ENCODE peak calls at places on chromosome 3, in nine cellular contexts. One of them, this sample, is unnamed.

GRCh38 chr3:137792633-137793271 is 28.6 kb downstream of the SOX14 start:
- DNase-seq in gastrocnemius medialis: no peak
- DNase-seq in spleen: no peak
- DNase-seq in stomach: no peak
- DNase-seq in A549: no peak
- DNase-seq in heart left ventricle: no peak
- DNase-seq in adrenal gland: no peak
- DNase-seq in tibial nerve: no peak
- DNase-seq in uterus: no peak
- DNase-seq in this sample: no peak

GRCh38 chr3:111534701-111535100 is 7.3 kb upstream of the CD96 start:
- DNase-seq in gastrocnemius medialis: no peak
- DNase-seq in heart left ventricle: no peak
- DNase-seq in A549: no peak
- DNase-seq in tibial nerve: no peak
- DNase-seq in uterus: no peak
- DNase-seq in stomach: no peak
- DNase-seq in adrenal gland: no peak
- DNase-seq in spleen: no peak
- DNase-seq in this sample: no peak

GRCh38 chr3:150035400-150035799 is 64.7 kb upstream of the PFN2 start:
- DNase-seq in spleen: no peak
- DNase-seq in adrenal gland: no peak
- DNase-seq in uterus: no peak
- DNase-seq in stomach: no peak
- DNase-seq in tibial nerve: no peak
- DNase-seq in A549: no peak
- DNase-seq in gastrocnemius medialis: peak; percentile 75
- DNase-seq in heart left ventricle: no peak
- DNase-seq in this sample: no peak

GRCh38 chr3:141482250-141482937 is 4.4 kb upstream of the RASA2 start:
- DNase-seq in A549: peak; percentile 75
- DNase-seq in gastrocnemius medialis: no peak
- DNase-seq in adrenal gland: peak; percentile 43
- DNase-seq in stomach: no peak
- DNase-seq in uterus: no peak
- DNase-seq in spleen: no peak
- DNase-seq in tibial nerve: no peak
- DNase-seq in heart left ventricle: no peak
- DNase-seq in this sample: no peak

GRCh38 chr3:113516115-113516505 is 1.2 kb upstream of the SPICE1 start:
- DNase-seq in gastrocnemius medialis: no peak
- DNase-seq in uterus: no peak
- DNase-seq in spleen: no peak
- DNase-seq in tibial nerve: no peak
- DNase-seq in A549: peak; percentile 24
- DNase-seq in adrenal gland: no peak
- DNase-seq in heart left ventricle: no peak
- DNase-seq in stomach: no peak
- DNase-seq in this sample: peak; percentile 33

GRCh38 chr3:196287066-196287404 is 491 bp downstream of the PCYT1A start:
- DNase-seq in tibial nerve: no peak
- DNase-seq in gastrocnemius medialis: peak; percentile 12
- DNase-seq in heart left ventricle: peak; percentile 35
- DNase-seq in spleen: no peak
- DNase-seq in stomach: no peak
- DNase-seq in uterus: no peak
- DNase-seq in A549: peak; percentile 7
- DNase-seq in adrenal gland: no peak
- DNase-seq in this sample: peak; percentile 77

GRCh38 chr3:100149130-100149529 is 34.8 kb upstream of the FILIP1L start:
- DNase-seq in spleen: no peak
- DNase-seq in adrenal gland: no peak
- DNase-seq in stomach: no peak
- DNase-seq in tibial nerve: no peak
- DNase-seq in gastrocnemius medialis: no peak
- DNase-seq in uterus: no peak
- DNase-seq in heart left ventricle: no peak
- DNase-seq in A549: no peak
- DNase-seq in this sample: no peak

GRCh38 chr3:130395916-130396315 is 50.4 kb downstream of the COL6A5 start:
- DNase-seq in uterus: no peak
- DNase-seq in heart left ventricle: no peak
- DNase-seq in stomach: no peak
- DNase-seq in A549: peak; percentile 1
- DNase-seq in adrenal gland: no peak
- DNase-seq in spleen: no peak
- DNase-seq in gastrocnemius medialis: no peak
- DNase-seq in tibial nerve: no peak
- DNase-seq in this sample: no peak

GRCh38 chr3:18086078-18086477 is 339.1 kb downstream of the SATB1 start:
- DNase-seq in heart left ventricle: no peak
- DNase-seq in spleen: no peak
- DNase-seq in gastrocnemius medialis: no peak
- DNase-seq in uterus: no peak
- DNase-seq in tibial nerve: no peak
- DNase-seq in A549: no peak
- DNase-seq in adrenal gland: no peak
- DNase-seq in stomach: no peak
- DNase-seq in this sample: no peak

GRCh38 chr3:94305835-94306685 is 243.2 kb downstream of the NSUN3 start:
- DNase-seq in gastrocnemius medialis: no peak
- DNase-seq in spleen: no peak
- DNase-seq in A549: no peak
- DNase-seq in tibial nerve: no peak
- DNase-seq in stomach: no peak
- DNase-seq in heart left ventricle: no peak
- DNase-seq in uterus: no peak
- DNase-seq in adrenal gland: no peak
- DNase-seq in this sample: no peak

GRCh38 chr3:107753494-107753893 is 230.7 kb downstream of the BBX start:
- DNase-seq in spleen: no peak
- DNase-seq in heart left ventricle: no peak
- DNase-seq in tibial nerve: no peak
- DNase-seq in stomach: peak; percentile 35
- DNase-seq in gastrocnemius medialis: no peak
- DNase-seq in A549: peak; percentile 5
- DNase-seq in uterus: peak; percentile 18
- DNase-seq in adrenal gland: peak; percentile 39
- DNase-seq in this sample: peak; percentile 45

GRCh38 chr3:16151109-16151508 is 23.4 kb upstream of the GALNT15 start:
- DNase-seq in stomach: no peak
- DNase-seq in uterus: peak; percentile 55
- DNase-seq in A549: no peak
- DNase-seq in tibial nerve: peak; percentile 76
- DNase-seq in heart left ventricle: peak; percentile 86
- DNase-seq in gastrocnemius medialis: peak; percentile 89
- DNase-seq in spleen: no peak
- DNase-seq in adrenal gland: peak; percentile 86
- DNase-seq in this sample: peak; percentile 66

GRCh38 chr3:53036063-53036619 is 9.7 kb downstream of the SFMBT1 start:
- DNase-seq in heart left ventricle: no peak
- DNase-seq in tibial nerve: no peak
- DNase-seq in gastrocnemius medialis: no peak
- DNase-seq in stomach: no peak
- DNase-seq in uterus: no peak
- DNase-seq in adrenal gland: no peak
- DNase-seq in spleen: no peak
- DNase-seq in A549: no peak
- DNase-seq in this sample: no peak

GRCh38 chr3:14561051-14561634 is 21.0 kb upstream of the GRIP2 start:
- DNase-seq in gastrocnemius medialis: no peak
- DNase-seq in tibial nerve: no peak
- DNase-seq in spleen: no peak
- DNase-seq in stomach: no peak
- DNase-seq in adrenal gland: no peak
- DNase-seq in uterus: no peak
- DNase-seq in heart left ventricle: no peak
- DNase-seq in A549: no peak
- DNase-seq in this sample: no peak

GRCh38 chr3:16945330-16945729 is 60.6 kb downstream of the PLCL2 start:
- DNase-seq in A549: no peak
- DNase-seq in tibial nerve: no peak
- DNase-seq in stomach: no peak
- DNase-seq in gastrocnemius medialis: no peak
- DNase-seq in spleen: no peak
- DNase-seq in adrenal gland: no peak
- DNase-seq in heart left ventricle: no peak
- DNase-seq in uterus: no peak
- DNase-seq in this sample: peak; percentile 41

GRCh38 chr3:147394168-147394941 is 12.0 kb downstream of the ZIC4 start:
- DNase-seq in spleen: no peak
- DNase-seq in stomach: no peak
- DNase-seq in heart left ventricle: no peak
- DNase-seq in tibial nerve: no peak
- DNase-seq in A549: no peak
- DNase-seq in uterus: no peak
- DNase-seq in gastrocnemius medialis: no peak
- DNase-seq in adrenal gland: no peak
- DNase-seq in this sample: no peak

GRCh38 chr3:30227571-30228301 is 378.7 kb upstream of the TGFBR2 start:
- DNase-seq in tibial nerve: no peak
- DNase-seq in stomach: no peak
- DNase-seq in uterus: no peak
- DNase-seq in adrenal gland: no peak
- DNase-seq in heart left ventricle: no peak
- DNase-seq in gastrocnemius medialis: no peak
- DNase-seq in spleen: no peak
- DNase-seq in A549: peak; percentile 25
- DNase-seq in this sample: peak; percentile 12

GRCh38 chr3:158109804-158110657 is at the start of gene RSRC1:
- DNase-seq in adrenal gland: peak; percentile 84
- DNase-seq in heart left ventricle: peak; percentile 87
- DNase-seq in A549: peak; percentile 67
- DNase-seq in tibial nerve: peak; percentile 66
- DNase-seq in gastrocnemius medialis: peak; percentile 80
- DNase-seq in uterus: peak; percentile 78
- DNase-seq in stomach: peak; percentile 84
- DNase-seq in spleen: peak; percentile 96
- DNase-seq in this sample: peak; percentile 92
- TF ChIP-seq POLR2A in adrenal gland: peak; percentile 40
- TF ChIP-seq POLR2A in heart left ventricle: no peak
- TF ChIP-seq POLR2A in A549: peak; percentile 81
- TF ChIP-seq POLR2A in tibial nerve: no peak
- TF ChIP-seq POLR2A in gastrocnemius medialis: peak; percentile 45
- TF ChIP-seq POLR2A in uterus: no peak
- TF ChIP-seq POLR2A in stomach: no peak
- TF ChIP-seq POLR2A in spleen: no peak
- TF ChIP-seq POLR2A in this sample: peak; percentile 81

GRCh38 chr3:55935241-55935640 is 448.1 kb upstream of the WNT5A start:
- DNase-seq in tibial nerve: no peak
- DNase-seq in heart left ventricle: no peak
- DNase-seq in uterus: no peak
- DNase-seq in gastrocnemius medialis: no peak
- DNase-seq in stomach: no peak
- DNase-seq in adrenal gland: no peak
- DNase-seq in spleen: no peak
- DNase-seq in A549: no peak
- DNase-seq in this sample: no peak
- TF ChIP-seq POLR2A in tibial nerve: no peak
- TF ChIP-seq POLR2A in heart left ventricle: no peak
- TF ChIP-seq POLR2A in uterus: no peak
- TF ChIP-seq POLR2A in gastrocnemius medialis: no peak
- TF ChIP-seq POLR2A in stomach: no peak
- TF ChIP-seq POLR2A in adrenal gland: no peak
- TF ChIP-seq POLR2A in spleen: no peak
- TF ChIP-seq POLR2A in A549: no peak
- TF ChIP-seq POLR2A in this sample: no peak

DNA sequence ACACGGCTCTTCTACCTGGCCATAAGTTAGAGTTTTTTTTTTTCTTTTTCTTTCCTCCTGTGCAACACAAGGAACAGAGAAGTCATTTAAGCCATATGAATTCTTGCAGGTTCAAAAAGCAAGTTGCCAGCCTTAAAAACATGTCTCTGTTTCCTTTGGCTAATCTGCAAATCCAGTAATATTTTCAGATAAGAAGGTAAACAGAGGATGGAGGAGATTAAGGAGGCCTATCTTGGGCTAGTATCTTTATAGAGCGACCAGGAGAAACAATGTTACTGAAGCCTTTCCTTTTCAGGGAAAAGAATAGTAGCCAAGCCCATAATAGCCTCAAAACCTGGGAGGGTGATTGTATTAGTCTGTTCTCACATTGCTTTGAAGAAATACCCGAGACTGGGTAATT is 20.9 kb upstream of the LMCD1 start:
- DNase-seq in stomach: no peak
- DNase-seq in heart left ventricle: no peak
- DNase-seq in gastrocnemius medialis: no peak
- DNase-seq in uterus: no peak
- DNase-seq in A549: no peak
- DNase-seq in adrenal gland: no peak
- DNase-seq in tibial nerve: no peak
- DNase-seq in spleen: no peak
- DNase-seq in this sample: no peak
- TF ChIP-seq POLR2A in stomach: no peak
- TF ChIP-seq POLR2A in heart left ventricle: no peak
- TF ChIP-seq POLR2A in gastrocnemius medialis: no peak
- TF ChIP-seq POLR2A in uterus: no peak
- TF ChIP-seq POLR2A in A549: no peak
- TF ChIP-seq POLR2A in adrenal gland: no peak
- TF ChIP-seq POLR2A in tibial nerve: no peak
- TF ChIP-seq POLR2A in spleen: no peak
- TF ChIP-seq POLR2A in this sample: no peak

GRCh38 chr3:127035672-127036071 is 52.8 kb downstream of the PLXNA1 start:
- DNase-seq in tibial nerve: peak; percentile 50
- DNase-seq in heart left ventricle: peak; percentile 57
- DNase-seq in stomach: peak; percentile 82
- DNase-seq in spleen: peak; percentile 85
- DNase-seq in adrenal gland: peak; percentile 97
- DNase-seq in A549: peak; percentile 33
- DNase-seq in gastrocnemius medialis: no peak
- DNase-seq in uterus: peak; percentile 38
- DNase-seq in this sample: peak; percentile 92

GRCh38 chr3:127037423-127037841 is 54.5 kb downstream of the PLXNA1 start:
- DNase-seq in tibial nerve: no peak
- DNase-seq in stomach: peak; percentile 58
- DNase-seq in gastrocnemius medialis: no peak
- DNase-seq in A549: no peak
- DNase-seq in uterus: no peak
- DNase-seq in adrenal gland: peak; percentile 11
- DNase-seq in spleen: peak; percentile 63
- DNase-seq in heart left ventricle: peak; percentile 24
- DNase-seq in this sample: no peak

GRCh38 chr3:127034990-127035652 is 52.2 kb downstream of the PLXNA1 start:
- DNase-seq in adrenal gland: no peak
- DNase-seq in uterus: no peak
- DNase-seq in A549: no peak
- DNase-seq in spleen: peak; percentile 68
- DNase-seq in heart left ventricle: peak; percentile 18
- DNase-seq in gastrocnemius medialis: no peak
- DNase-seq in tibial nerve: no peak
- DNase-seq in stomach: no peak
- DNase-seq in this sample: no peak

GRCh38 chr3:127037021-127037400 is 54.1 kb downstream of the PLXNA1 start:
- DNase-seq in uterus: no peak
- DNase-seq in gastrocnemius medialis: no peak
- DNase-seq in stomach: no peak
- DNase-seq in heart left ventricle: no peak
- DNase-seq in spleen: peak; percentile 47
- DNase-seq in tibial nerve: no peak
- DNase-seq in A549: no peak
- DNase-seq in adrenal gland: no peak
- DNase-seq in this sample: no peak

GRCh38 chr3:127036209-127037020 is 53.5 kb downstream of the PLXNA1 start:
- DNase-seq in gastrocnemius medialis: no peak
- DNase-seq in A549: no peak
- DNase-seq in spleen: peak; percentile 70
- DNase-seq in uterus: no peak
- DNase-seq in tibial nerve: no peak
- DNase-seq in heart left ventricle: peak; percentile 24
- DNase-seq in adrenal gland: no peak
- DNase-seq in stomach: peak; percentile 44
- DNase-seq in this sample: peak; percentile 58
- TF ChIP-seq POLR2A in gastrocnemius medialis: no peak
- TF ChIP-seq POLR2A in A549: no peak
- TF ChIP-seq POLR2A in spleen: no peak
- TF ChIP-seq POLR2A in uterus: no peak
- TF ChIP-seq POLR2A in tibial nerve: no peak
- TF ChIP-seq POLR2A in heart left ventricle: no peak
- TF ChIP-seq POLR2A in adrenal gland: no peak
- TF ChIP-seq POLR2A in stomach: no peak
- TF ChIP-seq POLR2A in this sample: no peak

This sample was measured in erythroblast.